ENCODE peak calls at places on chromosome 6, in nine cellular contexts. L, K, B, I, Y, M, U, A and S are unnamed samples.

GRCh38 chr6:84137051-84137375 is 90.4 kb downstream of the CEP162 start:
- DNase-seq in I (peak), M (no peak), B (no peak), U (no peak), L (no peak), K (peak), Y (peak), A (no peak), S (peak)

GRCh38 chr6:35562060-35562459 is 49.4 kb upstream of the TULP1 start:
- DNase-seq in B (no peak), Y (no peak), I (peak), A (no peak), L (no peak), K (no peak), M (no peak), U (no peak), S (no peak)

GRCh38 chr6:170032197-170032596 is 258.7 kb downstream of the DLL1 start:
- DNase-seq in I (no peak), Y (no peak), B (no peak), A (no peak), U (peak), M (no peak), L (no peak), K (no peak), S (no peak)

GRCh38 chr6:81814365-81815109 is 62.1 kb upstream of the TENT5A start:
- DNase-seq in I (peak), B (no peak), A (no peak), U (no peak), Y (peak), L (no peak), M (no peak), K (peak), S (no peak)

GRCh38 chr6:139595183-139595582 is 220.7 kb upstream of the CITED2 start:
- DNase-seq in B (no peak), M (no peak), K (peak), L (no peak), U (peak), I (peak), Y (peak), A (no peak), S (peak)

GRCh38 chr6:79138146-79138545 is 60.1 kb upstream of the PHIP start:
- DNase-seq in M (no peak), L (no peak), U (no peak), Y (no peak), A (no peak), B (no peak), K (peak), I (no peak), S (no peak)

GRCh38 chr6:90101403-90101802 is 195.2 kb downstream of the BACH2 start:
- DNase-seq in L (no peak), B (no peak), I (no peak), Y (no peak), U (no peak), A (no peak), M (no peak), K (no peak), S (no peak)

GRCh38 chr6:168990352-168990751 is 263.3 kb downstream of the THBS2 start:
- DNase-seq in U (no peak), B (no peak), L (no peak), Y (no peak), A (no peak), I (no peak), K (no peak), M (no peak), S (no peak)

GRCh38 chr6:166341464-166341863 is 881 bp downstream of the SFT2D1 start:
- DNase-seq in K (no peak), L (no peak), B (no peak), Y (no peak), I (no peak), U (no peak), A (no peak), M (no peak), S (no peak)

GRCh38 chr6:127590344-127590743 is 13.4 kb downstream of the C6orf58 start:
- DNase-seq in I (no peak), A (no peak), B (no peak), U (no peak), L (no peak), M (no peak), K (no peak), Y (no peak), S (no peak)

GRCh38 chr6:112879920-112880413 is 532.8 kb downstream of the RFPL4B start:
- DNase-seq in U (no peak), K (no peak), Y (no peak), L (no peak), M (no peak), A (no peak), I (no peak), B (no peak), S (no peak)

GRCh38 chr6:159529820-159530405 is 163.1 kb downstream of the SOD2 start:
- DNase-seq in B (no peak), U (no peak), A (no peak), Y (no peak), M (no peak), I (no peak), K (no peak), L (no peak), S (no peak)

GRCh38 chr6:159522877-159523547 is 170.0 kb downstream of the SOD2 start:
- DNase-seq in I (no peak), K (no peak), B (no peak), A (no peak), Y (no peak), L (no peak), M (no peak), U (no peak), S (no peak)

GRCh38 chr6:159532155-159532554 is 160.9 kb downstream of the SOD2 start:
- DNase-seq in K (no peak), U (no peak), B (no peak), Y (no peak), A (no peak), I (no peak), L (no peak), M (no peak), S (no peak)

GRCh38 chr6:159525445-159526031 is 167.5 kb downstream of the SOD2 start:
- DNase-seq in U (no peak), I (no peak), Y (no peak), B (no peak), M (no peak), A (no peak), K (no peak), L (no peak), S (no peak)

DNA sequence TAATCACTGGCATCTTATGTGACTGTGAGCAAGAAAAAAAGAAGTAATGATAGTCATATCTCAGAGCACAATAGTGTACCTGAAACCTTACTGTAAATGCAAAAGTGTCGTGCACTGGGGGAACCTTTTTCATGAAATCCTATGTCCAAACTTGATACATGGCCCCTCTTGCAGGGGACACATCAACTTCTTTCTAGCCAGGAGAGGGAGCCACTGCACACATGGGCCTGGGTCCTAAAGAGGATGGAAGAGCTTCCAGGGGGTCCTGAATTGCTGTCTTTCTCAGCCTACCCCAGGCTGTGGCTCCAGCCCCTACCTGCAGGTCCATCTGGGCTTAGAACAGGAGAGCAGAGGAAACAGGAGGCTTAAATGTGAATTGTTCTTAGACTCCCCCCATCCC is 165.7 kb downstream of the SOD2 start:
- DNase-seq in I (no peak), K (no peak), B (no peak), A (no peak), M (no peak), Y (no peak), U (no peak), L (no peak), S (no peak)
- TF ChIP-seq CTCF in I (no peak), K (no peak), B (no peak), A (no peak), M (no peak), Y (no peak), U (no peak), L (no peak), S (no peak)

GRCh38 chr6:50823130-50823920 is 4.7 kb downstream of the TFAP2B start:
- DNase-seq in K (no peak), U (no peak), L (no peak), I (no peak), Y (no peak), M (no peak), A (no peak), B (no peak), S (no peak)
- H3K4me3 ChIP-seq in K (no peak), U (peak), L (no peak), I (no peak), Y (no peak), M (no peak), A (no peak), B (peak), S (no peak)

GRCh38 chr6:53679446-53679933 is 13.9 kb upstream of the KLHL31 start:
- DNase-seq in K (peak), A (peak), Y (peak), L (no peak), M (peak), U (no peak), I (peak), B (peak), S (peak)
- TF ChIP-seq CTCF in K (peak), A (peak), Y (peak), L (peak), M (peak), U (no peak), I (peak), B (peak), S (peak)

GRCh38 chr6:10529231-10529801 is 8.2 kb downstream of the GCNT2 start:
- DNase-seq in M (no peak), A (no peak), L (no peak), U (peak), K (peak), I (no peak), Y (no peak), B (no peak), S (peak)
- H3K4me3 ChIP-seq in M (no peak), A (no peak), L (peak), U (peak), K (no peak), I (no peak), Y (no peak), B (peak), S (no peak)